ENCODE peak calls at places on chromosomes 5 and 9, in six cellular contexts. B is cardiac fibroblast, E is suprapubic skin, J is stomach, L is PC-9, U is fibroblast of lung. W is an unnamed sample.

GRCh38 chr9:70004310-70004709 is 39.3 kb upstream of the MAMDC2 start:
- DNase-seq in B (no peak), E (no peak), J (no peak), L (no peak), U (no peak), W (no peak)

GRCh38 chr5:149628221-149628620 is 46.9 kb downstream of the ARHGEF37 start:
- DNase-seq in B (peak), E (no peak), J (no peak), L (no peak), U (no peak), W (no peak)

GRCh38 chr9:101674165-101674564 is 64.3 kb downstream of the GRIN3A start:
- DNase-seq in B (no peak), E (no peak), J (no peak), L (no peak), U (no peak), W (no peak)

GRCh38 chr9:71909887-71910601 is 949 bp downstream of the ABHD17B start:
- DNase-seq in B (peak), E (peak), J (peak), L (peak), U (peak), W (no peak)

GRCh38 chr5:81782811-81783210 is 31.9 kb upstream of the SSBP2 start:
- DNase-seq in B (peak), E (no peak), J (no peak), L (no peak), U (peak), W (no peak)

GRCh38 chr5:137627293-137627692 is 108.6 kb downstream of the KLHL3 start:
- DNase-seq in B (no peak), E (no peak), J (no peak), L (no peak), U (no peak), W (peak)

GRCh38 chr5:1545798-1546355 is 22.1 kb upstream of the LPCAT1 start:
- DNase-seq in B (no peak), E (peak), J (no peak), L (peak), U (no peak), W (peak)

GRCh38 chr9:123069010-123069481 is 35.6 kb downstream of the GPR21 start:
- DNase-seq in B (peak), E (no peak), J (no peak), L (no peak), U (peak), W (no peak)

GRCh38 chr9:95009459-95009858 is 283.0 kb downstream of the AOPEP start:
- DNase-seq in B (no peak), E (no peak), J (no peak), L (no peak), U (no peak), W (no peak)

GRCh38 chr9:114908104-114908621 is 22.2 kb downstream of the TNFSF8 start:
- DNase-seq in B (no peak), E (no peak), J (no peak), L (peak), U (no peak), W (peak)

GRCh38 chr5:2703041-2703440 is 48.4 kb downstream of the IRX2 start:
- DNase-seq in B (no peak), E (no peak), J (no peak), L (no peak), U (no peak), W (no peak)

GRCh38 chr5:6408627-6409446 is 30.5 kb upstream of the MED10 start:
- DNase-seq in B (peak), E (no peak), J (no peak), L (no peak), U (no peak), W (no peak)

GRCh38 chr9:70076678-70077077 is 33.0 kb downstream of the MAMDC2 start:
- DNase-seq in B (no peak), E (no peak), J (no peak), L (no peak), U (no peak), W (no peak)

GRCh38 chr9:96376926-96377874 is 6.3 kb downstream of the SLC35D2 start:
- DNase-seq in B (peak), E (no peak), J (no peak), L (peak), U (peak), W (no peak)

GRCh38 chr5:72885824-72886223 is 69.4 kb downstream of the TNPO1 start:
- DNase-seq in B (no peak), E (no peak), J (no peak), L (no peak), U (no peak), W (no peak)

GRCh38 chr9:5531251-5531972 is 21.1 kb downstream of the PDCD1LG2 start:
- DNase-seq in B (no peak), E (no peak), J (no peak), L (no peak), U (no peak), W (no peak)

GRCh38 chr5:78221964-78222451 is 72.5 kb downstream of the AP3B1 start:
- DNase-seq in B (peak), E (no peak), J (no peak), L (no peak), U (no peak), W (peak)

GRCh38 chr9:16964228-16964627 is 93.8 kb upstream of the BNC2 start:
- DNase-seq in B (peak), E (no peak), J (no peak), L (no peak), U (peak), W (no peak)

GRCh38 chr9:93612796-93613154 is 36.4 kb downstream of the PHF2 start:
- DNase-seq in B (no peak), E (no peak), J (no peak), L (no peak), U (no peak), W (no peak)

GRCh38 chr9:38434833-38435232 is 10.6 kb upstream of the IGFBPL1 start:
- DNase-seq in B (no peak), E (no peak), J (no peak), L (no peak), U (no peak), W (no peak)

GRCh38 chr5:179819296-179820126 is 1.2 kb upstream of the SQSTM1 start:
- DNase-seq in B (peak), E (no peak), J (peak), L (peak), U (peak), W (no peak)

GRCh38 chr9:94938384-94938783 is 211.9 kb downstream of the AOPEP start:
- DNase-seq in B (no peak), E (no peak), J (no peak), L (no peak), U (no peak), W (no peak)

GRCh38 chr9:71725590-71726338 is 42.5 kb downstream of the CEMIP2 start:
- DNase-seq in B (no peak), E (no peak), J (no peak), L (peak), U (peak), W (peak)

GRCh38 chr9:121743441-121744001 is 92.1 kb downstream of the DAB2IP start:
- DNase-seq in B (peak), E (peak), J (peak), L (peak), U (peak), W (peak)

GRCh38 chr5:142585451-142585850 is 100.4 kb downstream of the FGF1 start:
- DNase-seq in B (no peak), E (no peak), J (no peak), L (no peak), U (no peak), W (no peak)

GRCh38 chr5:142590451-142591240 is 95.2 kb downstream of the FGF1 start:
- DNase-seq in B (no peak), E (no peak), J (no peak), L (no peak), U (no peak), W (no peak)

GRCh38 chr5:142584843-142585242 is 101.0 kb downstream of the FGF1 start:
- DNase-seq in B (peak), E (no peak), J (no peak), L (no peak), U (no peak), W (no peak)

GRCh38 chr5:142586552-142586951 is 99.3 kb downstream of the FGF1 start:
- DNase-seq in B (no peak), E (no peak), J (no peak), L (no peak), U (no peak), W (no peak)

GRCh38 chr5:142587354-142587965 is 98.4 kb downstream of the FGF1 start:
- DNase-seq in B (peak), E (no peak), J (peak), L (peak), U (peak), W (no peak)
- TF ChIP-seq CTCF in B (peak), E (peak), J (peak), L (peak), U (peak), W (peak)

GRCh38 chr5:14851597-14851996 is 20.0 kb downstream of the ANKH start:
- DNase-seq in B (no peak), E (no peak), J (no peak), L (no peak), U (no peak), W (no peak)

GRCh38 chr5:14851067-14851422 is 20.5 kb downstream of the ANKH start:
- DNase-seq in B (peak), E (no peak), J (no peak), L (no peak), U (no peak), W (no peak)

GRCh38 chr5:14851999-14852526 is 19.5 kb downstream of the ANKH start:
- DNase-seq in B (no peak), E (no peak), J (no peak), L (no peak), U (no peak), W (no peak)

GRCh38 chr5:14849516-14850294 is 21.9 kb downstream of the ANKH start:
- DNase-seq in B (no peak), E (no peak), J (no peak), L (peak), U (no peak), W (no peak)

DNA sequence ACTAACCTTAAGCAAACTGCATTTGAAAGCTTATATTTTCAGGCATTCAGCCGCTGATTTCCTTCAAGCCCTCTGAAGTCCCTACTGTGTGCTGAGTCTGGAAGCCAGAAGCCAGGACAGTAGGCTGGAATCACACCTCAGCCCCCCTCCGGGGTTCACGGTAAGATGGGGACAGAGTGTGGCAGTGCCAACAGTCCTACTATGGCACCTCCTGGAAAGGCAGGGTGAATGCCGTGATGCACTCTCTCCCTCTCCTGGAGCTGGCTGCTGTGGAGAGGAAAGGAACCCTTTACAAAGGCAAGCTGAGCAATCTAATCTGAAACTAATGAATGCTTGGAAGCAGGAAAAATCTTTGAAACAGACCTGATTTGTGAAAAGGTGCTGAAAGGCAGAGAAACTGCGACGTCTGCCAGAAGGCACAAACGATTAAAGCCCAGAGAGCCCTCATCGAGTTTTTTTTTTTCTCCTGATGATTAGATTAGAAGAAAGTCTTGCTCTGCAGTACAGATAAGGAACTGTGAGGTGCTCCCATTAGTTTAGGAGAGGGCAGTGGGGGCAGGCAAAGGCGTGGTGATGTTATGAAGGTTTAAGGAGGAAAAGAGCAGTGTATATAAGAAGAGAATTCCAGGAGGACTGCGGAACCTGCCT is 21.0 kb downstream of the ANKH start:
- DNase-seq in B (peak), E (no peak), J (no peak), L (no peak), U (no peak), W (no peak)
- H3K4me3 ChIP-seq in B (no peak), E (no peak), J (no peak), L (no peak), U (no peak), W (no peak)

GRCh38 chr5:32057157-32058096 is 116.7 kb downstream of the GOLPH3 start:
- DNase-seq in B (peak), E (no peak), J (no peak), L (no peak), U (peak), W (peak)
- TF ChIP-seq CTCF in B (peak), E (peak), J (no peak), L (peak), U (peak), W (peak)

GRCh38 chr9:131589993-131590392 is 44.7 kb downstream of the PRRT1B start:
- DNase-seq in B (no peak), E (no peak), J (no peak), L (no peak), U (no peak), W (no peak)
- H3K4me3 ChIP-seq in B (no peak), E (no peak), J (no peak), L (no peak), U (no peak), W (no peak)

GRCh38 chr9:87336407-87336806 is 161.3 kb upstream of the DAPK1 start:
- DNase-seq in B (peak), E (no peak), J (no peak), L (no peak), U (peak), W (peak)
- TF ChIP-seq CTCF in B (peak), E (no peak), J (no peak), L (no peak), U (no peak), W (peak)

DNA sequence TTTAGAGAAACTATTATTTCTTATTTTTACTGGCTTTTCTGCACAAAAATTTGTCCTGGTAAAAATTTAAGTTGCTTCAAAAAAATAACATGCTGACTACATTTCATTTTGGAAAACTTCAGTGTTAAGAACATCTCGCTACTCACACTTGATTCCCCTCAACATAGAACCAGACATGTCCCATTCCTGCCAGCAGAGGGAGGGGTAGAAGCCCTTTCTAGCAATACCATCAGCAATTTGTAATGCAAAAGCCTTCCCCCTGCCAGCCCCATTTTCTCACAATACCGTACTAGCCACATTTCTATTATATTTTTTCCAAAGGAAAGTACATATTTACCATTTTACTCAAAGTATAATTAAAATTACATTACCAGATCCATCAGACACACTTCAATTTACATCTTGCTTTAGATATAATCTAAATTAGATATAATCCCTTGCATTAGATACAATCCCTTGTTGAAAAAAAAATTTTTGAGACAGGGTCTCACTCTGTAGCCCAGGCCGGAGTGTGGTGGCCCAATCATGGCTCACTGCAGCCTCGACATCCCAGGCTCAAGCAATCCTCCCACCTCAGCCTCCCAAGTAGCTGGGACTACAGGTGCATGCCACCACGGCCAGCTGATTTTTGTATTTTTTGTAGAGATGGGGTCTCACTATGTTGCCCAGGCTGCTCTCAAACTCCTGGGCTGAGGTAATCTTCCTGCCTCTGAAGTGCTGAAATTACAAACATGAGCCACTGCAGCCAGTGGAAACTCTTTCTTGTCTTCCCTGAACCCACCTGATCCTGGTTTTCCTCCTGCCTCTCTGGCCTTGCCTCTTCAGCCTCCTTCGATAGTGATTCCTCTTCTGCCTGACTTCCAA is 39.6 kb upstream of the IDNK start:
- DNase-seq in B (peak), E (no peak), J (peak), L (peak), U (peak), W (no peak)
- H3K4me3 ChIP-seq in B (no peak), E (no peak), J (no peak), L (no peak), U (no peak), W (no peak)

DNA sequence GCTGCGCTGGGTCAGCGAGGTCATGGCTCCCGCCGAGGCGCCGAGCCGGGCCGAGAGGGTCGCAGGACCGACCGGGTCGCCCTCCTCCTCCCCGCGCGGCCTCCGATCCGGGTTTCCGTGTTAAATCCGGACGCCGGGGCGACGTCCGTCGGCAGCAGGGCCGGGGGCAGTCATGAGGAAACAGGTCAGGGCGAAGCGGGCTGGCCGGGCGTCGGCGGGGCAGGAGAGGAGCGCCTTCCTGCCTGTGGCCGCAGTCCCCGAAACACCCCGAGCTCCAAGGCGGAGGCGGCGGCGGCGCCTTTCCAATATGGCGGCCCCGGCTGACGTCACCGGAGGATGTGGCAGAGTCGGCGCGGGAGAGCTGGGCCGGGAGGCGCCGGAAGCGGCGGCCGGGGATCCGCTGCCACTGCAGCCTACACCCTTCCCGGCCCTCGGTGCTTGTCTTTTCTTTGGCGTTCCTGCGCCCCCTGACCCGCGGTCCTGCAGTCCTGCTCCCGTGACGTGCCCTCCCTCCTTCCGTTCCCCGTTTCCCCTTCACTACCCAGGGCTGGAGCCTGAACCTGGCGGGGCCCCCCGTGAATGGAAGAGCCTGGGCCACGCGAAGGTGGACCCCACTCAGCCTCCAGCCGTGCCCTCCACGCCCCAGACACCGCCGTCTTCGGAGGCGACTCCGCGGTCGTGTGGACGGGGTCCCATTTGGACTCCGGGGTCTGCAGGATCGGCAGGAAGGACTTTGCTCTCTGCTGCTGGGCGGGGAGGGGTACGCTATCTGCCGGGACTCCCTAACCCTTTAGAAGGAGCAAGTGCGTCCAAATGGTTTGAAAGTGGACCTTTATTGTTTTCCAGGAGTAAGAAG is at the start of gene GOLPH3:
- DNase-seq in B (peak), E (peak), J (peak), L (peak), U (peak), W (peak)
- TF ChIP-seq CTCF in B (no peak), E (peak), J (no peak), L (no peak), U (no peak), W (no peak)

DNA sequence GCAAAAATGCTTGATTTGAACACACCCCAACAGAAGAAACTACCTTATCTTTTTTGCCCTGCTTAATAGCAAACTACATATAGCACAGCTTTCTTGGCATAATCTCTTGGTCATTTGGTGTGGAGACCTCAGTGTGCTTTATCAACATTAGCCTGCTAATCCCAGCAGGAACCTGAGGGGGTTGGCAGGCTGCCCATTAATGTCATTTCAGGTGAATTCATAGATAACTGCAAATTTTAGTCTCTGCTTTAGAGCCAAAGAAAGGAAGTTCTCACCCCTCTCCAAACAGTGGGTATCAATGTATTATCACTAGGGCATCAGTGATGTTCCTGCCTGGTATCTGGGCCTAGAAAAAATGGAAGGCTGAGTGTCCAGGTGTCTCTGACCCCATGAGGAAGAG is 489.0 kb downstream of the NTRK2 start:
- DNase-seq in B (no peak), E (no peak), J (peak), L (no peak), U (no peak), W (peak)
- H3K4me3 ChIP-seq in B (no peak), E (no peak), J (no peak), L (no peak), U (no peak), W (no peak)

DNA sequence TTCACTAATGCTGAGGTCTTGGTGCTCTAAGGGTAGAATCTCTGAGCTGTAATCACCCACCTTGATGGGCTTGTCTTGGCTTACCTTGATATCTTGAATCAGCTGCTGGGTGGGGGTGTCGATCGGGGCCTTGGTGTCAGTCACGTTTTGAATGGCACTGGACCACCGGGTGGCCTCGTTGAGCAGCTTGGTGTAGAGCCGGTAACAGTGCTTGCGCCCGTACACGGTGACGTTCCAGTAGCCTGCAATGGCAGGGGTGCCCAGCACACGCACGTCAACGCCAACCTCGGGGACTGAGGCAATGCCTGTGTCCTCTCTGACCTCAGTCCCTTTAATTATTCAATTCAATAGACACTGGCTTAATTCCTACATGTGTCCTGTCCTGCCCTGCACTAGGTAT is 63.1 kb upstream of the RETREG1 start:
- DNase-seq in B (no peak), E (no peak), J (no peak), L (peak), U (no peak), W (no peak)
- TF ChIP-seq CTCF in B (no peak), E (no peak), J (no peak), L (no peak), U (no peak), W (no peak)